ENCODE peak calls at places on chromosomes 4 and X, in six cellular contexts. R, P, O, T, U and E are unnamed samples.

GRCh38 chr4:11194431-11194830 is 234.3 kb downstream of the HS3ST1 start:
- DNase-seq in R (no peak), P (no peak), O (no peak), T (no peak), U (no peak), E (no peak)

GRCh38 chr4:85696661-85697060 is 221.7 kb downstream of the ARHGAP24 start:
- DNase-seq in R (no peak), P (no peak), O (no peak), T (no peak), U (no peak), E (no peak)

GRCh38 chr4:83782591-83782990 is 246.7 kb downstream of the GPAT3 start:
- DNase-seq in R (no peak), P (no peak), O (no peak), T (no peak), U (no peak), E (no peak)

GRCh38 chr4:104795264-104795934 is 300.7 kb upstream of the CXXC4 start:
- DNase-seq in R (no peak), P (no peak), O (no peak), T (no peak), U (no peak), E (no peak)

GRCh38 chrX:49876750-49877149 is 2.5 kb upstream of the USP27X start:
- DNase-seq in R (no peak), P (peak; percentile 5), O (no peak), T (no peak), U (peak; percentile 9), E (no peak)

GRCh38 chrX:34848281-34848680 is 94.3 kb upstream of the FAM47B start:
- DNase-seq in R (no peak), P (peak; percentile 60), O (no peak), T (no peak), U (no peak), E (no peak)

GRCh38 chrX:13110427-13111324 is 66.3 kb upstream of the FAM9C start:
- DNase-seq in R (no peak), P (peak; percentile 85), O (no peak), T (no peak), U (no peak), E (peak; percentile 51)

GRCh38 chr4:38509551-38509950 is 154.4 kb upstream of the KLF3 start:
- DNase-seq in R (no peak), P (no peak), O (no peak), T (peak; percentile 81), U (no peak), E (no peak)

GRCh38 chrX:9928083-9928482 is 39.1 kb upstream of the CLDN34 start:
- DNase-seq in R (no peak), P (no peak), O (peak; percentile 36), T (no peak), U (peak; percentile 54), E (no peak)

GRCh38 chr4:86035688-86036087 is 324.2 kb downstream of the MAPK10 start:
- DNase-seq in R (no peak), P (no peak), O (no peak), T (no peak), U (no peak), E (no peak)

GRCh38 chr4:147736458-147736857 is 4.6 kb downstream of the ARHGAP10 start:
- DNase-seq in R (no peak), P (peak; percentile 69), O (no peak), T (no peak), U (no peak), E (no peak)

GRCh38 chrX:153772608-153773217 is 8.1 kb upstream of the SRPK3 start:
- DNase-seq in R (no peak), P (no peak), O (no peak), T (no peak), U (no peak), E (no peak)

GRCh38 chrX:102155806-102156179 is at the start of gene BEX5:
- DNase-seq in R (peak; percentile 40), P (no peak), O (peak; percentile 61), T (peak; percentile 57), U (peak; percentile 62), E (peak; percentile 3)

GRCh38 chr4:100880012-100880411 is 362.2 kb upstream of the EMCN start:
- DNase-seq in R (no peak), P (no peak), O (no peak), T (no peak), U (no peak), E (no peak)

GRCh38 chrX:115561605-115562491 is 874 bp downstream of the PLS3 start:
- DNase-seq in R (no peak), P (peak; percentile 49), O (peak; percentile 22), T (no peak), U (peak; percentile 63), E (no peak)

GRCh38 chr4:163048447-163048846 is 118.2 kb downstream of the NAF1 start:
- DNase-seq in R (no peak), P (peak; percentile 4), O (no peak), T (no peak), U (peak; percentile 14), E (peak; percentile 17)

GRCh38 chr4:6953751-6954380 is 44.2 kb downstream of the TBC1D14 start:
- DNase-seq in R (no peak), P (peak; percentile 68), O (no peak), T (no peak), U (no peak), E (no peak)

GRCh38 chr4:168825975-168826374 is 184.1 kb downstream of the CBR4 start:
- DNase-seq in R (no peak), P (peak; percentile 37), O (no peak), T (no peak), U (no peak), E (no peak)

GRCh38 chr4:99090511-99090910 is 1.9 kb upstream of the ADH5 start:
- DNase-seq in R (no peak), P (no peak), O (no peak), T (no peak), U (no peak), E (no peak)

GRCh38 chrX:32995427-32995826 is 215.9 kb downstream of the DMD start:
- DNase-seq in R (no peak), P (no peak), O (no peak), T (no peak), U (no peak), E (no peak)

GRCh38 chrX:71923516-71923915 is 12.9 kb downstream of the NHSL2 start:
- DNase-seq in R (no peak), P (no peak), O (no peak), T (no peak), U (no peak), E (no peak)

GRCh38 chr4:112277220-112277619 is 8.5 kb downstream of the TIFA start:
- DNase-seq in R (no peak), P (no peak), O (no peak), T (no peak), U (no peak), E (peak; percentile 56)

GRCh38 chrX:46782034-46782433 is 23.1 kb upstream of the SLC9A7 start:
- DNase-seq in R (no peak), P (no peak), O (no peak), T (no peak), U (no peak), E (no peak)

GRCh38 chr4:156970501-156971167 is 965 bp downstream of the PDGFC start:
- DNase-seq in R (no peak), P (peak; percentile 57), O (peak; percentile 72), T (no peak), U (no peak), E (no peak)

GRCh38 chrX:39067866-39068265 is 266.6 kb downstream of the MID1IP1 start:
- DNase-seq in R (no peak), P (no peak), O (no peak), T (no peak), U (no peak), E (no peak)

GRCh38 chr4:74055096-74055495 is 16.6 kb upstream of the CXCL3 start:
- DNase-seq in R (no peak), P (no peak), O (no peak), T (no peak), U (no peak), E (no peak)

GRCh38 chr4:181662383-181662782 is 580.8 kb upstream of the TENM3 start:
- DNase-seq in R (no peak), P (peak; percentile 43), O (peak; percentile 20), T (no peak), U (no peak), E (no peak)

GRCh38 chr4:151228196-151229119 is 48.5 kb upstream of the PRSS48 start:
- DNase-seq in R (no peak), P (no peak), O (no peak), T (no peak), U (no peak), E (no peak)

GRCh38 chr4:83022724-83023427 is 12.1 kb upstream of the COPS4 start:
- DNase-seq in R (no peak), P (peak; percentile 67), O (no peak), T (no peak), U (no peak), E (no peak)

GRCh38 chrX:129641941-129642340 is 12.8 kb downstream of the APLN start:
- DNase-seq in R (no peak), P (peak; percentile 25), O (no peak), T (no peak), U (no peak), E (no peak)

GRCh38 chr4:189771696-189772361 is 168.8 kb upstream of the FRG1 start:
- DNase-seq in R (no peak), P (no peak), O (no peak), T (no peak), U (no peak), E (no peak)

GRCh38 chr4:38188631-38189101 is 228.5 kb downstream of the PTTG2 start:
- DNase-seq in R (no peak), P (no peak), O (no peak), T (no peak), U (no peak), E (no peak)

GRCh38 chr4:80446664-80447063 is 111.1 kb downstream of the CFAP299 start:
- DNase-seq in R (no peak), P (peak; percentile 51), O (no peak), T (no peak), U (no peak), E (no peak)

GRCh38 chrX:111504941-111505340 is 6.5 kb upstream of the SERTM2 start:
- DNase-seq in R (no peak), P (no peak), O (no peak), T (no peak), U (no peak), E (no peak)

GRCh38 chr4:183355405-183355804 is 33.2 kb upstream of the CLDN24 start:
- DNase-seq in R (no peak), P (peak; percentile 4), O (no peak), T (no peak), U (no peak), E (no peak)

GRCh38 chrX:153981771-153982533 is 9.4 kb downstream of the TMEM187 start:
- DNase-seq in R (peak; percentile 55), P (no peak), O (no peak), T (peak; percentile 77), U (no peak), E (no peak)